ENCODE peak calls at places on chromosomes 16 and 17, in seven cellular contexts. One of them, this sample, is unnamed.

GRCh38 chr16:19884021-19884485 is 595 bp downstream of the GPRC5B start:
- DNase-seq in Peyer's patch: no peak
- DNase-seq in foreskin fibroblast: no peak
- DNase-seq in CD8-positive, alpha-beta T cell: no peak
- DNase-seq in Caco-2: no peak
- DNase-seq in effector memory CD4-positive, alpha-beta T cell: no peak
- DNase-seq in PC-9: peak; percentile 15
- DNase-seq in this sample: no peak

GRCh38 chr16:13176711-13177110 is 275.3 kb downstream of the SHISA9 start:
- DNase-seq in Peyer's patch: no peak
- DNase-seq in foreskin fibroblast: no peak
- DNase-seq in CD8-positive, alpha-beta T cell: no peak
- DNase-seq in Caco-2: no peak
- DNase-seq in effector memory CD4-positive, alpha-beta T cell: no peak
- DNase-seq in PC-9: peak; percentile 10
- DNase-seq in this sample: no peak

GRCh38 chr17:354651-355556 is 2.3 kb upstream of the RPH3AL start:
- DNase-seq in Peyer's patch: no peak
- DNase-seq in foreskin fibroblast: no peak
- DNase-seq in CD8-positive, alpha-beta T cell: no peak
- DNase-seq in Caco-2: peak; percentile 52
- DNase-seq in effector memory CD4-positive, alpha-beta T cell: no peak
- DNase-seq in PC-9: no peak
- DNase-seq in this sample: no peak

GRCh38 chr17:71260366-71260765 is 860.5 kb upstream of the SOX9 start:
- DNase-seq in Peyer's patch: no peak
- DNase-seq in foreskin fibroblast: no peak
- DNase-seq in CD8-positive, alpha-beta T cell: no peak
- DNase-seq in Caco-2: no peak
- DNase-seq in effector memory CD4-positive, alpha-beta T cell: no peak
- DNase-seq in PC-9: no peak
- DNase-seq in this sample: no peak

GRCh38 chr17:75848523-75849303 is 4.5 kb upstream of the UNC13D start:
- DNase-seq in Peyer's patch: peak; percentile 88
- DNase-seq in foreskin fibroblast: no peak
- DNase-seq in CD8-positive, alpha-beta T cell: peak; percentile 83
- DNase-seq in Caco-2: peak; percentile 77
- DNase-seq in effector memory CD4-positive, alpha-beta T cell: peak; percentile 74
- DNase-seq in PC-9: peak; percentile 58
- DNase-seq in this sample: no peak

GRCh38 chr17:14048169-14048568 is 21.1 kb upstream of the COX10 start:
- DNase-seq in Peyer's patch: no peak
- DNase-seq in foreskin fibroblast: no peak
- DNase-seq in CD8-positive, alpha-beta T cell: no peak
- DNase-seq in Caco-2: no peak
- DNase-seq in effector memory CD4-positive, alpha-beta T cell: no peak
- DNase-seq in PC-9: no peak
- DNase-seq in this sample: no peak

GRCh38 chr17:39928868-39929651 is 1.5 kb downstream of the LRRC3C start:
- DNase-seq in Peyer's patch: no peak
- DNase-seq in foreskin fibroblast: peak; percentile 83
- DNase-seq in CD8-positive, alpha-beta T cell: no peak
- DNase-seq in Caco-2: no peak
- DNase-seq in effector memory CD4-positive, alpha-beta T cell: no peak
- DNase-seq in PC-9: peak; percentile 18
- DNase-seq in this sample: no peak

GRCh38 chr16:69934751-69935150 is 16.4 kb upstream of the CLEC18A start:
- DNase-seq in Peyer's patch: no peak
- DNase-seq in foreskin fibroblast: no peak
- DNase-seq in CD8-positive, alpha-beta T cell: no peak
- DNase-seq in Caco-2: no peak
- DNase-seq in effector memory CD4-positive, alpha-beta T cell: no peak
- DNase-seq in PC-9: no peak
- DNase-seq in this sample: no peak

GRCh38 chr17:40828454-40829039 is 6.1 kb upstream of the KRT10 start:
- DNase-seq in Peyer's patch: no peak
- DNase-seq in foreskin fibroblast: no peak
- DNase-seq in CD8-positive, alpha-beta T cell: no peak
- DNase-seq in Caco-2: no peak
- DNase-seq in effector memory CD4-positive, alpha-beta T cell: no peak
- DNase-seq in PC-9: no peak
- DNase-seq in this sample: no peak

GRCh38 chr16:2438121-2438520 is 8.9 kb downstream of the CCNF start:
- DNase-seq in Peyer's patch: no peak
- DNase-seq in foreskin fibroblast: no peak
- DNase-seq in CD8-positive, alpha-beta T cell: no peak
- DNase-seq in Caco-2: no peak
- DNase-seq in effector memory CD4-positive, alpha-beta T cell: no peak
- DNase-seq in PC-9: no peak
- DNase-seq in this sample: no peak

GRCh38 chr16:58462997-58463891 is 36.7 kb upstream of the NDRG4 start:
- DNase-seq in Peyer's patch: no peak
- DNase-seq in foreskin fibroblast: no peak
- DNase-seq in CD8-positive, alpha-beta T cell: no peak
- DNase-seq in Caco-2: no peak
- DNase-seq in effector memory CD4-positive, alpha-beta T cell: no peak
- DNase-seq in PC-9: no peak
- DNase-seq in this sample: no peak

GRCh38 chr16:10552998-10553491 is 27.4 kb downstream of the EMP2 start:
- DNase-seq in Peyer's patch: no peak
- DNase-seq in foreskin fibroblast: no peak
- DNase-seq in CD8-positive, alpha-beta T cell: peak; percentile 54
- DNase-seq in Caco-2: no peak
- DNase-seq in effector memory CD4-positive, alpha-beta T cell: peak; percentile 5
- DNase-seq in PC-9: peak; percentile 59
- DNase-seq in this sample: peak; percentile 31

GRCh38 chr17:61399131-61400057 is at the start of gene TBX2:
- DNase-seq in Peyer's patch: peak; percentile 58
- DNase-seq in foreskin fibroblast: peak; percentile 96
- DNase-seq in CD8-positive, alpha-beta T cell: no peak
- DNase-seq in Caco-2: peak; percentile 90
- DNase-seq in effector memory CD4-positive, alpha-beta T cell: no peak
- DNase-seq in PC-9: peak; percentile 77
- DNase-seq in this sample: no peak

GRCh38 chr17:42182927-42183734 is 2.1 kb downstream of the HCRT start:
- DNase-seq in Peyer's patch: no peak
- DNase-seq in foreskin fibroblast: peak; percentile 28
- DNase-seq in CD8-positive, alpha-beta T cell: no peak
- DNase-seq in Caco-2: no peak
- DNase-seq in effector memory CD4-positive, alpha-beta T cell: no peak
- DNase-seq in PC-9: no peak
- DNase-seq in this sample: no peak

GRCh38 chr17:42183741-42184711 is 1.2 kb downstream of the HCRT start:
- DNase-seq in Peyer's patch: peak; percentile 89
- DNase-seq in foreskin fibroblast: peak; percentile 64
- DNase-seq in CD8-positive, alpha-beta T cell: peak; percentile 65
- DNase-seq in Caco-2: peak; percentile 67
- DNase-seq in effector memory CD4-positive, alpha-beta T cell: peak; percentile 69
- DNase-seq in PC-9: peak; percentile 37
- DNase-seq in this sample: no peak

GRCh38 chr17:42187833-42188232 is 2.6 kb upstream of the HCRT start:
- DNase-seq in Peyer's patch: no peak
- DNase-seq in foreskin fibroblast: no peak
- DNase-seq in CD8-positive, alpha-beta T cell: no peak
- DNase-seq in Caco-2: no peak
- DNase-seq in effector memory CD4-positive, alpha-beta T cell: no peak
- DNase-seq in PC-9: no peak
- DNase-seq in this sample: no peak

GRCh38 chr17:42185497-42185860 is 227 bp upstream of the HCRT start:
- DNase-seq in Peyer's patch: no peak
- DNase-seq in foreskin fibroblast: no peak
- DNase-seq in CD8-positive, alpha-beta T cell: no peak
- DNase-seq in Caco-2: no peak
- DNase-seq in effector memory CD4-positive, alpha-beta T cell: no peak
- DNase-seq in PC-9: no peak
- DNase-seq in this sample: no peak

DNA sequence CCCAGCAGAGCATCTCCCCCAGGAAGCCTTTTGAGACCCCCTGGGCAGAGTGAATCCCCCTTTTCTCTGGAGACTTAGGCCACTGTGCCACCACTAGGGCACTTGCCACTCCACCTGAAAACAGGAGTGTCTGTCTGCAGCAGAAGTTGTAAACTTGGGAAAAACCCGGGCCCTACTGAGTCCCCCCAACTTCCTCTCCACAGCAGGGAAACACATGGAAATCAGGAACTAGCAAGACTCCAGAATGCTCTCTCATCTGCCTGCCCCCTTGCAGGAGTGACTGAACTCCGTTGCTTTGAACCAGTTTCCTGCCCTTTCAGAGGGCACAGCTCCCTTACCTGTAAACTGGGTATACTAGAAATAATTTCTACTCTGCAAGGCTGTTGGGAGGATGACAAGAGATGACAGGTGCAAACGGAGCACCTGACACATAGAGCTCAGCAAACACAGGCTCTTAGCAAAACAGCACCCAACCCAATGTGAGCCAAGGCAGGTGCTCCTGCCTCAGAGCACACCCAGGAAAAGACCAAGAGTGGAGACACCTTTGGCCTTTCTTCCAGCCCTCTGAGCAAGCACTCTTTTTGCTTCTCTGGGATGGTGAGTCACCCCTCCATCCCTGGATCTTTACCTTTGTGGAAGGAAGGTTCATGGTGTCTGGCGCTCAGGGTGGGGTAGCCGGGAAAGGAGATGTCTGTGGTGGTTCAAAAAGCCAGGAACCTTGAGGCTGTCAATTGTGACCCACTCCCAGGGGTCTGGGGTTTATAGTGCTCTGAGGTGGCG is at the start of gene HCRT:
- DNase-seq in Peyer's patch: no peak
- DNase-seq in foreskin fibroblast: no peak
- DNase-seq in CD8-positive, alpha-beta T cell: no peak
- DNase-seq in Caco-2: no peak
- DNase-seq in effector memory CD4-positive, alpha-beta T cell: no peak
- DNase-seq in PC-9: no peak
- DNase-seq in this sample: no peak
- H3K4me3 ChIP-seq in Peyer's patch: peak within 1 kb of the TSS; percentile 64
- H3K4me3 ChIP-seq in foreskin fibroblast: peak within 1 kb of the TSS; percentile 48
- H3K4me3 ChIP-seq in CD8-positive, alpha-beta T cell: peak within 1 kb of the TSS; percentile 75
- H3K4me3 ChIP-seq in Caco-2: peak within 1 kb of the TSS; percentile 61
- H3K4me3 ChIP-seq in effector memory CD4-positive, alpha-beta T cell: peak within 1 kb of the TSS; percentile 68
- H3K4me3 ChIP-seq in PC-9: no peak within 1 kb of the TSS
- H3K4me3 ChIP-seq in this sample: no peak within 1 kb of the TSS

DNA sequence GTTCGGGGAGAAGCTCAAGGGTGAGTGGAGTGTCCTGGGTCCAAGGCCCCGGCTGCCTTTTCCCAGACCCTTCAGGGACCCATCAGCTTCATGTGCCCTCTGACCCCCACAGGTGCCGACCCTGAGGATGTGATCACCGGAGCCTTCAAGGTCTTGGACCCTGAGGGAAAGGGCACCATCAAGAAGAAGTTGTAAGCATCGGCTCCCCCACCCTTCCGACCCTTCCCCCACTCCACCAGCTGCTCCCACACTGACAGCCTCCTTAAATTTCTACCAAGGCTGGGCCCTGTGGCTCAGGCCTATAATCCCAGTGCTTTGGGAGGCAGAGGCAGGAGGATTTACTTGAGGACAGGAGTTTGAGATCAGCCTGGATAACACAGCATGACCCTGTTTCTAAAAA is 1.9 kb downstream of the MYL11 start:
- DNase-seq in Peyer's patch: no peak
- DNase-seq in foreskin fibroblast: no peak
- DNase-seq in CD8-positive, alpha-beta T cell: no peak
- DNase-seq in Caco-2: no peak
- DNase-seq in effector memory CD4-positive, alpha-beta T cell: no peak
- DNase-seq in PC-9: no peak
- DNase-seq in this sample: no peak
- H3K4me3 ChIP-seq in Peyer's patch: no peak overlapping the region
- H3K4me3 ChIP-seq in foreskin fibroblast: no peak overlapping the region
- H3K4me3 ChIP-seq in CD8-positive, alpha-beta T cell: no peak overlapping the region
- H3K4me3 ChIP-seq in Caco-2: peak overlapping the region; percentile 15
- H3K4me3 ChIP-seq in effector memory CD4-positive, alpha-beta T cell: no peak overlapping the region
- H3K4me3 ChIP-seq in PC-9: peak overlapping the region; percentile 80
- H3K4me3 ChIP-seq in this sample: no peak overlapping the region

GRCh38 chr17:35496470-35497290 is 40.8 kb downstream of the SLFN12L start:
- DNase-seq in Peyer's patch: no peak
- DNase-seq in foreskin fibroblast: no peak
- DNase-seq in CD8-positive, alpha-beta T cell: no peak
- DNase-seq in Caco-2: no peak
- DNase-seq in effector memory CD4-positive, alpha-beta T cell: no peak
- DNase-seq in PC-9: no peak
- DNase-seq in this sample: no peak

GRCh38 chr17:35486920-35487727 is 38.6 kb upstream of the SLFN13 start:
- DNase-seq in Peyer's patch: no peak
- DNase-seq in foreskin fibroblast: peak; percentile 54
- DNase-seq in CD8-positive, alpha-beta T cell: peak; percentile 80
- DNase-seq in Caco-2: no peak
- DNase-seq in effector memory CD4-positive, alpha-beta T cell: peak; percentile 55
- DNase-seq in PC-9: no peak
- DNase-seq in this sample: no peak

GRCh38 chr17:35493040-35493439 is 44.4 kb downstream of the SLFN12L start:
- DNase-seq in Peyer's patch: no peak
- DNase-seq in foreskin fibroblast: no peak
- DNase-seq in CD8-positive, alpha-beta T cell: no peak
- DNase-seq in Caco-2: no peak
- DNase-seq in effector memory CD4-positive, alpha-beta T cell: no peak
- DNase-seq in PC-9: no peak
- DNase-seq in this sample: no peak

GRCh38 chr17:35489944-35490343 is 41.4 kb upstream of the SLFN13 start:
- DNase-seq in Peyer's patch: no peak
- DNase-seq in foreskin fibroblast: no peak
- DNase-seq in CD8-positive, alpha-beta T cell: no peak
- DNase-seq in Caco-2: no peak
- DNase-seq in effector memory CD4-positive, alpha-beta T cell: no peak
- DNase-seq in PC-9: no peak
- DNase-seq in this sample: no peak

DNA sequence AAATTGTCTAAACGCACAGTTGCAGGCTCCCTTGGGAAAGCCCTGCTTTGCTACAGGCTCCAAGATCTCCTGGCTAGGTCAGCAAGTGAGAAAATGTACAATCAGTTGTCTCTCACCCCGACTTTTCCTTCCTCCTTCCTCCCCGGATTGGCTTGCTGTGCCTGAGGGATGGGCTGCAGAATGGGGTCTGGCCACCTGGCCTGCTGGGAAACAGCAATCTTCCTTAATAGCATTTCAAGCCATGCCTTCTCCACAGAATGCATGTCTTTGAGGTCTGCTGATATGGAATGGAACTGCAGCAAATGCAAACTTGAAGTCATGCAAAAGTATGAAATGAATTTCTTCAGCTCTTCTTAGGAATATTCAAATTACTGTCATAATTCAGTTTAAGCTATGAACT is 42.9 kb upstream of the SLFN13 start:
- DNase-seq in Peyer's patch: no peak
- DNase-seq in foreskin fibroblast: no peak
- DNase-seq in CD8-positive, alpha-beta T cell: no peak
- DNase-seq in Caco-2: no peak
- DNase-seq in effector memory CD4-positive, alpha-beta T cell: no peak
- DNase-seq in PC-9: no peak
- DNase-seq in this sample: no peak
- H3K4me3 ChIP-seq in Peyer's patch: no peak overlapping the region
- H3K4me3 ChIP-seq in foreskin fibroblast: no peak overlapping the region
- H3K4me3 ChIP-seq in CD8-positive, alpha-beta T cell: no peak overlapping the region
- H3K4me3 ChIP-seq in Caco-2: no peak overlapping the region
- H3K4me3 ChIP-seq in effector memory CD4-positive, alpha-beta T cell: no peak overlapping the region
- H3K4me3 ChIP-seq in PC-9: no peak overlapping the region
- H3K4me3 ChIP-seq in this sample: no peak overlapping the region

DNA sequence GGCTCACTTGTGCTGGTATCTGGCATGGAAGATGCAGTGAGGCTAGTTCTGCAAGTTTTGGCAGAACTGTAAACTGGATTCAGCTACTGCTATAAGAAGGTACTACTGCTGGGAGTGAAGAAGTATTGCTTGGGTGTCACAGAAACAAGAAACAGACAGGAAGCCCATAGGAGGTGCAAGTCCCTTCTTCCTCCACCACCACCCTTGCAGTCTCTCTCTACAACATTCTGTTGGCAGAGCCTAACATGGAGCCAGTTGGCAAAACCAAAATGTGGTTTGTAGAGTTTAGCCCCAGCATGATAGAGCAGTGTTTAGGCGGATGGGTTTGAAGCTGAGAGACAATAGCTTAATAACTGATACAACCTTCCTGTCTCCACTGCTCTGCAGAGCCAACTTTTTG is 72.6 kb downstream of the NLK start:
- DNase-seq in Peyer's patch: no peak
- DNase-seq in foreskin fibroblast: no peak
- DNase-seq in CD8-positive, alpha-beta T cell: no peak
- DNase-seq in Caco-2: no peak
- DNase-seq in effector memory CD4-positive, alpha-beta T cell: no peak
- DNase-seq in PC-9: no peak
- DNase-seq in this sample: no peak
- H3K4me3 ChIP-seq in Peyer's patch: no peak overlapping the region
- H3K4me3 ChIP-seq in foreskin fibroblast: no peak overlapping the region
- H3K4me3 ChIP-seq in CD8-positive, alpha-beta T cell: no peak overlapping the region
- H3K4me3 ChIP-seq in Caco-2: no peak overlapping the region
- H3K4me3 ChIP-seq in effector memory CD4-positive, alpha-beta T cell: no peak overlapping the region
- H3K4me3 ChIP-seq in PC-9: no peak overlapping the region
- H3K4me3 ChIP-seq in this sample: no peak overlapping the region